ENCODE peak calls at places on chromosomes 2 and 18, in eight cellular contexts. One of them, this sample, is unnamed.

GRCh38 chr18:59402432-59403090 is 43.5 kb upstream of the LMAN1 start:
- DNase-seq in NCI-H1436: peak
- DNase-seq in stimulated activated CD4-positive, alpha-beta T cell treated with anti-CD3 and anti-CD28 coated beads, Interleukin-2, amount 100 ng/mL, for 48 hours: peak
- DNase-seq in germinal center: peak
- DNase-seq in AG09309: peak
- DNase-seq in fibroblast of mammary gland: peak
- DNase-seq in activated CD4-positive, alpha-beta T cell treated with anti-CD3 and anti-CD28 coated beads, Interleukin-2, amount 50 U/mL, for 4 hours: peak
- DNase-seq in fibroblast of pulmonary artery: peak
- DNase-seq in this sample: peak

GRCh38 chr2:239569401-239570090 is 168.7 kb upstream of the HDAC4 start:
- DNase-seq in NCI-H1436: no peak
- DNase-seq in germinal center: no peak
- DNase-seq in fibroblast of mammary gland: peak
- DNase-seq in AG09309: no peak
- DNase-seq in stimulated activated CD4-positive, alpha-beta T cell treated with anti-CD3 and anti-CD28 coated beads, Interleukin-2, amount 100 ng/mL, for 48 hours: no peak
- DNase-seq in fibroblast of pulmonary artery: no peak
- DNase-seq in activated CD4-positive, alpha-beta T cell treated with anti-CD3 and anti-CD28 coated beads, Interleukin-2, amount 50 U/mL, for 4 hours: no peak
- DNase-seq in this sample: no peak

GRCh38 chr2:20516646-20517341 is 69.9 kb downstream of the RHOB start:
- DNase-seq in activated CD4-positive, alpha-beta T cell treated with anti-CD3 and anti-CD28 coated beads, Interleukin-2, amount 50 U/mL, for 4 hours: no peak
- DNase-seq in NCI-H1436: no peak
- DNase-seq in AG09309: no peak
- DNase-seq in fibroblast of mammary gland: peak
- DNase-seq in germinal center: no peak
- DNase-seq in fibroblast of pulmonary artery: peak
- DNase-seq in stimulated activated CD4-positive, alpha-beta T cell treated with anti-CD3 and anti-CD28 coated beads, Interleukin-2, amount 100 ng/mL, for 48 hours: no peak
- DNase-seq in this sample: peak

GRCh38 chr2:195602687-195603086 is 54.3 kb upstream of the SLC39A10 start:
- DNase-seq in AG09309: no peak
- DNase-seq in activated CD4-positive, alpha-beta T cell treated with anti-CD3 and anti-CD28 coated beads, Interleukin-2, amount 50 U/mL, for 4 hours: no peak
- DNase-seq in NCI-H1436: no peak
- DNase-seq in fibroblast of pulmonary artery: no peak
- DNase-seq in fibroblast of mammary gland: no peak
- DNase-seq in germinal center: no peak
- DNase-seq in stimulated activated CD4-positive, alpha-beta T cell treated with anti-CD3 and anti-CD28 coated beads, Interleukin-2, amount 100 ng/mL, for 48 hours: no peak
- DNase-seq in this sample: no peak

GRCh38 chr2:241968417-241968816 is 98.9 kb downstream of the RTP5 start:
- DNase-seq in germinal center: no peak
- DNase-seq in NCI-H1436: no peak
- DNase-seq in stimulated activated CD4-positive, alpha-beta T cell treated with anti-CD3 and anti-CD28 coated beads, Interleukin-2, amount 100 ng/mL, for 48 hours: no peak
- DNase-seq in AG09309: no peak
- DNase-seq in activated CD4-positive, alpha-beta T cell treated with anti-CD3 and anti-CD28 coated beads, Interleukin-2, amount 50 U/mL, for 4 hours: no peak
- DNase-seq in fibroblast of mammary gland: no peak
- DNase-seq in fibroblast of pulmonary artery: no peak
- DNase-seq in this sample: no peak

GRCh38 chr2:27661371-27661770 is 2.0 kb downstream of the SUPT7L start:
- DNase-seq in germinal center: no peak
- DNase-seq in AG09309: no peak
- DNase-seq in NCI-H1436: no peak
- DNase-seq in stimulated activated CD4-positive, alpha-beta T cell treated with anti-CD3 and anti-CD28 coated beads, Interleukin-2, amount 100 ng/mL, for 48 hours: no peak
- DNase-seq in activated CD4-positive, alpha-beta T cell treated with anti-CD3 and anti-CD28 coated beads, Interleukin-2, amount 50 U/mL, for 4 hours: no peak
- DNase-seq in fibroblast of mammary gland: no peak
- DNase-seq in fibroblast of pulmonary artery: no peak
- DNase-seq in this sample: no peak

GRCh38 chr2:70080597-70081200 is 6.6 kb upstream of the PCBP1 start:
- DNase-seq in activated CD4-positive, alpha-beta T cell treated with anti-CD3 and anti-CD28 coated beads, Interleukin-2, amount 50 U/mL, for 4 hours: no peak
- DNase-seq in AG09309: no peak
- DNase-seq in stimulated activated CD4-positive, alpha-beta T cell treated with anti-CD3 and anti-CD28 coated beads, Interleukin-2, amount 100 ng/mL, for 48 hours: no peak
- DNase-seq in fibroblast of mammary gland: no peak
- DNase-seq in fibroblast of pulmonary artery: no peak
- DNase-seq in germinal center: no peak
- DNase-seq in NCI-H1436: no peak
- DNase-seq in this sample: no peak

GRCh38 chr2:120867290-120868231 is 131.9 kb downstream of the GLI2 start:
- DNase-seq in stimulated activated CD4-positive, alpha-beta T cell treated with anti-CD3 and anti-CD28 coated beads, Interleukin-2, amount 100 ng/mL, for 48 hours: no peak
- DNase-seq in AG09309: no peak
- DNase-seq in germinal center: no peak
- DNase-seq in activated CD4-positive, alpha-beta T cell treated with anti-CD3 and anti-CD28 coated beads, Interleukin-2, amount 50 U/mL, for 4 hours: no peak
- DNase-seq in NCI-H1436: no peak
- DNase-seq in fibroblast of mammary gland: peak
- DNase-seq in fibroblast of pulmonary artery: peak
- DNase-seq in this sample: peak

GRCh38 chr2:61763605-61764034 is 90.2 kb downstream of the FAM161A start:
- DNase-seq in AG09309: peak
- DNase-seq in fibroblast of mammary gland: peak
- DNase-seq in fibroblast of pulmonary artery: peak
- DNase-seq in stimulated activated CD4-positive, alpha-beta T cell treated with anti-CD3 and anti-CD28 coated beads, Interleukin-2, amount 100 ng/mL, for 48 hours: peak
- DNase-seq in NCI-H1436: peak
- DNase-seq in germinal center: peak
- DNase-seq in activated CD4-positive, alpha-beta T cell treated with anti-CD3 and anti-CD28 coated beads, Interleukin-2, amount 50 U/mL, for 4 hours: no peak
- DNase-seq in this sample: peak

GRCh38 chr2:164739966-164740365 is 101.7 kb downstream of the COBLL1 start:
- DNase-seq in stimulated activated CD4-positive, alpha-beta T cell treated with anti-CD3 and anti-CD28 coated beads, Interleukin-2, amount 100 ng/mL, for 48 hours: no peak
- DNase-seq in fibroblast of mammary gland: peak
- DNase-seq in germinal center: no peak
- DNase-seq in activated CD4-positive, alpha-beta T cell treated with anti-CD3 and anti-CD28 coated beads, Interleukin-2, amount 50 U/mL, for 4 hours: no peak
- DNase-seq in NCI-H1436: no peak
- DNase-seq in fibroblast of pulmonary artery: peak
- DNase-seq in AG09309: peak
- DNase-seq in this sample: peak

GRCh38 chr2:220455389-220455788 is 828.0 kb downstream of the SLC4A3 start:
- DNase-seq in AG09309: peak
- DNase-seq in stimulated activated CD4-positive, alpha-beta T cell treated with anti-CD3 and anti-CD28 coated beads, Interleukin-2, amount 100 ng/mL, for 48 hours: no peak
- DNase-seq in NCI-H1436: no peak
- DNase-seq in fibroblast of mammary gland: no peak
- DNase-seq in activated CD4-positive, alpha-beta T cell treated with anti-CD3 and anti-CD28 coated beads, Interleukin-2, amount 50 U/mL, for 4 hours: no peak
- DNase-seq in fibroblast of pulmonary artery: no peak
- DNase-seq in germinal center: no peak
- DNase-seq in this sample: no peak

GRCh38 chr2:206112108-206112507 is 26.1 kb upstream of the INO80D start:
- DNase-seq in fibroblast of mammary gland: peak
- DNase-seq in AG09309: no peak
- DNase-seq in NCI-H1436: no peak
- DNase-seq in activated CD4-positive, alpha-beta T cell treated with anti-CD3 and anti-CD28 coated beads, Interleukin-2, amount 50 U/mL, for 4 hours: no peak
- DNase-seq in stimulated activated CD4-positive, alpha-beta T cell treated with anti-CD3 and anti-CD28 coated beads, Interleukin-2, amount 100 ng/mL, for 48 hours: no peak
- DNase-seq in germinal center: no peak
- DNase-seq in fibroblast of pulmonary artery: no peak
- DNase-seq in this sample: peak

GRCh38 chr2:105521616-105522015 is 122.8 kb upstream of the FHL2 start:
- DNase-seq in stimulated activated CD4-positive, alpha-beta T cell treated with anti-CD3 and anti-CD28 coated beads, Interleukin-2, amount 100 ng/mL, for 48 hours: no peak
- DNase-seq in activated CD4-positive, alpha-beta T cell treated with anti-CD3 and anti-CD28 coated beads, Interleukin-2, amount 50 U/mL, for 4 hours: no peak
- DNase-seq in AG09309: no peak
- DNase-seq in fibroblast of mammary gland: no peak
- DNase-seq in germinal center: no peak
- DNase-seq in fibroblast of pulmonary artery: no peak
- DNase-seq in NCI-H1436: no peak
- DNase-seq in this sample: no peak

GRCh38 chr2:30178618-30179404 is 32.0 kb downstream of the YPEL5 start:
- DNase-seq in activated CD4-positive, alpha-beta T cell treated with anti-CD3 and anti-CD28 coated beads, Interleukin-2, amount 50 U/mL, for 4 hours: no peak
- DNase-seq in NCI-H1436: no peak
- DNase-seq in germinal center: no peak
- DNase-seq in fibroblast of mammary gland: peak
- DNase-seq in AG09309: no peak
- DNase-seq in fibroblast of pulmonary artery: peak
- DNase-seq in stimulated activated CD4-positive, alpha-beta T cell treated with anti-CD3 and anti-CD28 coated beads, Interleukin-2, amount 100 ng/mL, for 48 hours: no peak
- DNase-seq in this sample: peak

GRCh38 chr18:6367208-6367607 is 47.5 kb downstream of the L3MBTL4 start:
- DNase-seq in activated CD4-positive, alpha-beta T cell treated with anti-CD3 and anti-CD28 coated beads, Interleukin-2, amount 50 U/mL, for 4 hours: no peak
- DNase-seq in germinal center: no peak
- DNase-seq in AG09309: no peak
- DNase-seq in fibroblast of pulmonary artery: no peak
- DNase-seq in fibroblast of mammary gland: no peak
- DNase-seq in NCI-H1436: no peak
- DNase-seq in stimulated activated CD4-positive, alpha-beta T cell treated with anti-CD3 and anti-CD28 coated beads, Interleukin-2, amount 100 ng/mL, for 48 hours: no peak
- DNase-seq in this sample: no peak

GRCh38 chr2:65431417-65432226 is 777 bp downstream of the SPRED2 start:
- DNase-seq in AG09309: no peak
- DNase-seq in fibroblast of pulmonary artery: peak
- DNase-seq in fibroblast of mammary gland: no peak
- DNase-seq in NCI-H1436: peak
- DNase-seq in germinal center: peak
- DNase-seq in stimulated activated CD4-positive, alpha-beta T cell treated with anti-CD3 and anti-CD28 coated beads, Interleukin-2, amount 100 ng/mL, for 48 hours: peak
- DNase-seq in activated CD4-positive, alpha-beta T cell treated with anti-CD3 and anti-CD28 coated beads, Interleukin-2, amount 50 U/mL, for 4 hours: peak
- DNase-seq in this sample: peak

GRCh38 chr2:148730085-148730484 is 85.5 kb downstream of the EPC2 start:
- DNase-seq in stimulated activated CD4-positive, alpha-beta T cell treated with anti-CD3 and anti-CD28 coated beads, Interleukin-2, amount 100 ng/mL, for 48 hours: no peak
- DNase-seq in AG09309: no peak
- DNase-seq in activated CD4-positive, alpha-beta T cell treated with anti-CD3 and anti-CD28 coated beads, Interleukin-2, amount 50 U/mL, for 4 hours: no peak
- DNase-seq in NCI-H1436: no peak
- DNase-seq in fibroblast of pulmonary artery: peak
- DNase-seq in fibroblast of mammary gland: peak
- DNase-seq in germinal center: no peak
- DNase-seq in this sample: peak

GRCh38 chr2:159939946-159940345 is 122.5 kb downstream of the PLA2R1 start:
- DNase-seq in fibroblast of mammary gland: peak
- DNase-seq in germinal center: peak
- DNase-seq in activated CD4-positive, alpha-beta T cell treated with anti-CD3 and anti-CD28 coated beads, Interleukin-2, amount 50 U/mL, for 4 hours: no peak
- DNase-seq in stimulated activated CD4-positive, alpha-beta T cell treated with anti-CD3 and anti-CD28 coated beads, Interleukin-2, amount 100 ng/mL, for 48 hours: no peak
- DNase-seq in NCI-H1436: peak
- DNase-seq in AG09309: no peak
- DNase-seq in fibroblast of pulmonary artery: peak
- DNase-seq in this sample: peak

GRCh38 chr2:108917526-108917925 is 71.5 kb downstream of the EDAR start:
- DNase-seq in NCI-H1436: no peak
- DNase-seq in activated CD4-positive, alpha-beta T cell treated with anti-CD3 and anti-CD28 coated beads, Interleukin-2, amount 50 U/mL, for 4 hours: no peak
- DNase-seq in germinal center: no peak
- DNase-seq in fibroblast of pulmonary artery: no peak
- DNase-seq in stimulated activated CD4-positive, alpha-beta T cell treated with anti-CD3 and anti-CD28 coated beads, Interleukin-2, amount 100 ng/mL, for 48 hours: no peak
- DNase-seq in AG09309: no peak
- DNase-seq in fibroblast of mammary gland: no peak
- DNase-seq in this sample: no peak

GRCh38 chr2:54750040-54750439 is 26.6 kb downstream of the EML6 start:
- DNase-seq in NCI-H1436: no peak
- DNase-seq in AG09309: no peak
- DNase-seq in fibroblast of pulmonary artery: no peak
- DNase-seq in activated CD4-positive, alpha-beta T cell treated with anti-CD3 and anti-CD28 coated beads, Interleukin-2, amount 50 U/mL, for 4 hours: no peak
- DNase-seq in fibroblast of mammary gland: peak
- DNase-seq in germinal center: no peak
- DNase-seq in stimulated activated CD4-positive, alpha-beta T cell treated with anti-CD3 and anti-CD28 coated beads, Interleukin-2, amount 100 ng/mL, for 48 hours: no peak
- DNase-seq in this sample: no peak

GRCh38 chr2:237466266-237466665 is 20.8 kb upstream of the MLPH start:
- DNase-seq in stimulated activated CD4-positive, alpha-beta T cell treated with anti-CD3 and anti-CD28 coated beads, Interleukin-2, amount 100 ng/mL, for 48 hours: no peak
- DNase-seq in fibroblast of mammary gland: peak
- DNase-seq in AG09309: no peak
- DNase-seq in fibroblast of pulmonary artery: no peak
- DNase-seq in activated CD4-positive, alpha-beta T cell treated with anti-CD3 and anti-CD28 coated beads, Interleukin-2, amount 50 U/mL, for 4 hours: no peak
- DNase-seq in NCI-H1436: no peak
- DNase-seq in germinal center: no peak
- DNase-seq in this sample: no peak

GRCh38 chr2:39697480-39697879 is 31.8 kb downstream of the TMEM178A start:
- DNase-seq in activated CD4-positive, alpha-beta T cell treated with anti-CD3 and anti-CD28 coated beads, Interleukin-2, amount 50 U/mL, for 4 hours: no peak
- DNase-seq in NCI-H1436: no peak
- DNase-seq in stimulated activated CD4-positive, alpha-beta T cell treated with anti-CD3 and anti-CD28 coated beads, Interleukin-2, amount 100 ng/mL, for 48 hours: no peak
- DNase-seq in germinal center: no peak
- DNase-seq in fibroblast of mammary gland: no peak
- DNase-seq in AG09309: no peak
- DNase-seq in fibroblast of pulmonary artery: no peak
- DNase-seq in this sample: peak

GRCh38 chr2:58240595-58240937 is 559 bp downstream of the FANCL start:
- DNase-seq in activated CD4-positive, alpha-beta T cell treated with anti-CD3 and anti-CD28 coated beads, Interleukin-2, amount 50 U/mL, for 4 hours: no peak
- DNase-seq in germinal center: no peak
- DNase-seq in fibroblast of pulmonary artery: no peak
- DNase-seq in stimulated activated CD4-positive, alpha-beta T cell treated with anti-CD3 and anti-CD28 coated beads, Interleukin-2, amount 100 ng/mL, for 48 hours: no peak
- DNase-seq in fibroblast of mammary gland: peak
- DNase-seq in NCI-H1436: peak
- DNase-seq in AG09309: no peak
- DNase-seq in this sample: no peak

GRCh38 chr2:135255208-135255607 is 203.1 kb downstream of the RAB3GAP1 start:
- DNase-seq in germinal center: peak
- DNase-seq in AG09309: no peak
- DNase-seq in activated CD4-positive, alpha-beta T cell treated with anti-CD3 and anti-CD28 coated beads, Interleukin-2, amount 50 U/mL, for 4 hours: no peak
- DNase-seq in fibroblast of pulmonary artery: no peak
- DNase-seq in fibroblast of mammary gland: peak
- DNase-seq in stimulated activated CD4-positive, alpha-beta T cell treated with anti-CD3 and anti-CD28 coated beads, Interleukin-2, amount 100 ng/mL, for 48 hours: no peak
- DNase-seq in NCI-H1436: no peak
- DNase-seq in this sample: no peak

GRCh38 chr2:36811071-36811470 is 114.6 kb downstream of the VIT start:
- DNase-seq in stimulated activated CD4-positive, alpha-beta T cell treated with anti-CD3 and anti-CD28 coated beads, Interleukin-2, amount 100 ng/mL, for 48 hours: no peak
- DNase-seq in fibroblast of pulmonary artery: no peak
- DNase-seq in germinal center: no peak
- DNase-seq in AG09309: no peak
- DNase-seq in fibroblast of mammary gland: no peak
- DNase-seq in NCI-H1436: no peak
- DNase-seq in activated CD4-positive, alpha-beta T cell treated with anti-CD3 and anti-CD28 coated beads, Interleukin-2, amount 50 U/mL, for 4 hours: no peak
- DNase-seq in this sample: no peak

GRCh38 chr2:78145395-78145996 is 623.3 kb upstream of the LRRTM4 start:
- DNase-seq in stimulated activated CD4-positive, alpha-beta T cell treated with anti-CD3 and anti-CD28 coated beads, Interleukin-2, amount 100 ng/mL, for 48 hours: no peak
- DNase-seq in germinal center: no peak
- DNase-seq in fibroblast of mammary gland: no peak
- DNase-seq in NCI-H1436: no peak
- DNase-seq in AG09309: no peak
- DNase-seq in fibroblast of pulmonary artery: no peak
- DNase-seq in activated CD4-positive, alpha-beta T cell treated with anti-CD3 and anti-CD28 coated beads, Interleukin-2, amount 50 U/mL, for 4 hours: no peak
- DNase-seq in this sample: no peak

GRCh38 chr18:77442393-77442792 is 192.7 kb downstream of the GALR1 start:
- DNase-seq in activated CD4-positive, alpha-beta T cell treated with anti-CD3 and anti-CD28 coated beads, Interleukin-2, amount 50 U/mL, for 4 hours: no peak
- DNase-seq in AG09309: no peak
- DNase-seq in fibroblast of mammary gland: no peak
- DNase-seq in fibroblast of pulmonary artery: no peak
- DNase-seq in NCI-H1436: no peak
- DNase-seq in germinal center: no peak
- DNase-seq in stimulated activated CD4-positive, alpha-beta T cell treated with anti-CD3 and anti-CD28 coated beads, Interleukin-2, amount 100 ng/mL, for 48 hours: no peak
- DNase-seq in this sample: no peak

GRCh38 chr2:170713280-170714155 is 1.6 kb upstream of the SP5 start:
- DNase-seq in fibroblast of mammary gland: no peak
- DNase-seq in AG09309: no peak
- DNase-seq in stimulated activated CD4-positive, alpha-beta T cell treated with anti-CD3 and anti-CD28 coated beads, Interleukin-2, amount 100 ng/mL, for 48 hours: no peak
- DNase-seq in activated CD4-positive, alpha-beta T cell treated with anti-CD3 and anti-CD28 coated beads, Interleukin-2, amount 50 U/mL, for 4 hours: no peak
- DNase-seq in germinal center: no peak
- DNase-seq in NCI-H1436: no peak
- DNase-seq in fibroblast of pulmonary artery: no peak
- DNase-seq in this sample: no peak

GRCh38 chr2:68434981-68435380 is 32.1 kb downstream of the FBXO48 start:
- DNase-seq in stimulated activated CD4-positive, alpha-beta T cell treated with anti-CD3 and anti-CD28 coated beads, Interleukin-2, amount 100 ng/mL, for 48 hours: no peak
- DNase-seq in NCI-H1436: no peak
- DNase-seq in germinal center: no peak
- DNase-seq in fibroblast of pulmonary artery: no peak
- DNase-seq in fibroblast of mammary gland: peak
- DNase-seq in AG09309: no peak
- DNase-seq in activated CD4-positive, alpha-beta T cell treated with anti-CD3 and anti-CD28 coated beads, Interleukin-2, amount 50 U/mL, for 4 hours: no peak
- DNase-seq in this sample: no peak

GRCh38 chr18:59697236-59697932 is at the start of gene CCBE1:
- DNase-seq in fibroblast of mammary gland: peak
- DNase-seq in stimulated activated CD4-positive, alpha-beta T cell treated with anti-CD3 and anti-CD28 coated beads, Interleukin-2, amount 100 ng/mL, for 48 hours: peak
- DNase-seq in activated CD4-positive, alpha-beta T cell treated with anti-CD3 and anti-CD28 coated beads, Interleukin-2, amount 50 U/mL, for 4 hours: no peak
- DNase-seq in fibroblast of pulmonary artery: peak
- DNase-seq in AG09309: no peak
- DNase-seq in germinal center: peak
- DNase-seq in NCI-H1436: peak
- DNase-seq in this sample: peak

GRCh38 chr2:9220201-9220600 is 13.6 kb downstream of the ASAP2 start:
- DNase-seq in NCI-H1436: no peak
- DNase-seq in fibroblast of pulmonary artery: no peak
- DNase-seq in activated CD4-positive, alpha-beta T cell treated with anti-CD3 and anti-CD28 coated beads, Interleukin-2, amount 50 U/mL, for 4 hours: no peak
- DNase-seq in germinal center: no peak
- DNase-seq in AG09309: no peak
- DNase-seq in fibroblast of mammary gland: no peak
- DNase-seq in stimulated activated CD4-positive, alpha-beta T cell treated with anti-CD3 and anti-CD28 coated beads, Interleukin-2, amount 100 ng/mL, for 48 hours: no peak
- DNase-seq in this sample: no peak

GRCh38 chr2:12841021-12841420 is 124.3 kb downstream of the TRIB2 start:
- DNase-seq in germinal center: no peak
- DNase-seq in fibroblast of pulmonary artery: no peak
- DNase-seq in fibroblast of mammary gland: no peak
- DNase-seq in AG09309: no peak
- DNase-seq in activated CD4-positive, alpha-beta T cell treated with anti-CD3 and anti-CD28 coated beads, Interleukin-2, amount 50 U/mL, for 4 hours: no peak
- DNase-seq in NCI-H1436: no peak
- DNase-seq in stimulated activated CD4-positive, alpha-beta T cell treated with anti-CD3 and anti-CD28 coated beads, Interleukin-2, amount 100 ng/mL, for 48 hours: no peak
- DNase-seq in this sample: no peak

This sample was measured in cardiac fibroblast.